ENCODE peak calls at places on chromosomes 2 and 18, in five cellular contexts. F is PC-3, Q is IMR-90, C is ovary, P is fibroblast of lung. V is an unnamed sample.

GRCh38 chr2:193929131-193929530 is 1727.9 kb upstream of the SLC39A10 start:
- DNase-seq in F (no peak), C (no peak), Q (no peak), P (no peak), V (no peak)

GRCh38 chr2:85866165-85866659 is 22.6 kb downstream of the ST3GAL5 start:
- DNase-seq in C (no peak), F (no peak), Q (no peak), P (peak; percentile 34), V (no peak)

GRCh38 chr18:42758851-42759250 is 356.6 kb downstream of the RIT2 start:
- DNase-seq in Q (no peak), P (peak; percentile 50), C (no peak), F (no peak), V (no peak)

GRCh38 chr18:32195881-32196815 is 6.3 kb downstream of the MEP1B start:
- DNase-seq in F (no peak), C (no peak), P (no peak), Q (no peak), V (no peak)

GRCh38 chr2:43224571-43225092 is 1.8 kb downstream of the ZFP36L2 start:
- DNase-seq in C (no peak), F (peak; percentile 13), P (peak; percentile 48), Q (peak; percentile 17), V (no peak)

GRCh38 chr2:127067620-127068350 is 39.2 kb downstream of the BIN1 start:
- DNase-seq in Q (peak; percentile 52), C (peak; percentile 74), F (peak; percentile 63), P (peak; percentile 40), V (peak; percentile 32)

GRCh38 chr2:177427316-177427715 is 34.7 kb downstream of the AGPS start:
- DNase-seq in P (no peak), C (no peak), Q (no peak), F (no peak), V (no peak)

GRCh38 chr18:24274822-24275221 is 122.8 kb downstream of the OSBPL1A start:
- DNase-seq in Q (no peak), P (no peak), C (no peak), F (no peak), V (no peak)

GRCh38 chr2:20635096-20635475 is 15.8 kb downstream of the HS1BP3 start:
- DNase-seq in P (no peak), C (no peak), F (no peak), Q (no peak), V (no peak)

GRCh38 chr2:105857076-105857740 is 112.5 kb downstream of the NCK2 start:
- DNase-seq in F (no peak), P (no peak), C (no peak), Q (no peak), V (no peak)

GRCh38 chr2:206212673-206213513 is 53.2 kb downstream of the EEF1B2 start:
- DNase-seq in P (peak; percentile 75), C (no peak), Q (peak; percentile 17), F (peak; percentile 64), V (no peak)
- H3K27me3 ChIP-seq in P (no peaks in the 10 kb centered on the region), C (no peaks in the 10 kb centered on the region), Q (peaks cover 6% of the 10 kb centered on the region), F (peaks cover 3% of the 10 kb centered on the region), V (no peaks in the 10 kb centered on the region)

DNA sequence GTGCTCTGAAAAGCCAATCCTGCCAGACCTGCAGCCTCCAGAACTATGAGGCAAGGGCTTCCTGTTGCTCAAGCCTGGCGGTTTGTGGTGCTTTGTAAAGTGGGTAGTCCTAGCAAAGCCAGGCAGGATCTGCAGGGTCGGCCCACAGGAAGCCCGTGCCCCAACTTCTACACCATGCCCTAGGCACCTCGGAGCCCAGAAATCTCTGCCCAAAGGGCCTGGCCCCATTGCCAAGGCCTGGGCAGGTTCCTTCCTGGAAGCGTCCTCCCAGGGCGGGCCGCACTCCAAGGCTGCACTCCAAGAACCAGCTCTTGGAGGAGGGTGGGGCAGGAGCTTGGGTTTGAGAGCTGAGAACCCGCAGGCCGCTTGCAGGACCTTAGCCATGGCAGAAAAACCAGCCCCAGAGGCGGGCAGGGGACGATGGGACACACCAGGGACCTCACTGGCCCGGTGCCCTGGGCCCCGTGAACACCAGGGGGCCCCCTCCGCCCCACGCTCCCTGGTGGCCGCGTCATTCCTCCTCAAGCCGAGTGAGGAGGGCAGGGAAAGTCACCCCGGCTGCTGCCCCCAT is 37.2 kb upstream of the ID2 start:
- DNase-seq in C (no peak), P (no peak), F (no peak), Q (no peak), V (no peak)
- TF ChIP-seq CTCF in C (no peak), P (no peak), F (peak; percentile 27), Q (no peak), V (no peak)

GRCh38 chr2:60370835-60371618 is 182.4 kb downstream of the BCL11A start:
- DNase-seq in Q (no peak), P (no peak), F (no peak), C (no peak), V (peak; percentile 50)
- H3K4me1 ChIP-seq in Q (no peaks in the 10 kb centered on the region), P (no peaks in the 10 kb centered on the region), F (no peaks in the 10 kb centered on the region), C (no peaks in the 10 kb centered on the region), V (no peaks in the 10 kb centered on the region)

GRCh38 chr18:63979409-63979908 is 9.6 kb downstream of the SERPINB8 start:
- DNase-seq in C (peak; percentile 19), P (peak; percentile 69), Q (peak; percentile 70), F (peak; percentile 79), V (peak; percentile 35)
- H3K27me3 ChIP-seq in C (no peaks in the 10 kb centered on the region), P (no peaks in the 10 kb centered on the region), Q (no peaks in the 10 kb centered on the region), F (no peaks in the 10 kb centered on the region), V (no peaks in the 10 kb centered on the region)

GRCh38 chr2:215736653-215737290 is 276.6 kb downstream of the MREG start:
- DNase-seq in Q (peak; percentile 85), F (peak; percentile 61), C (no peak), P (peak; percentile 73), V (no peak)
- TF ChIP-seq CTCF in Q (peak; percentile 30), F (peak; percentile 56), C (peak; percentile 15), P (peak; percentile 43), V (peak; percentile 22)

V was measured in foreskin keratinocyte.